ENCODE peak calls at places on chromosomes 7 and 10, in six cellular contexts. H, U, I, F, G and X are unnamed samples.

GRCh38 chr7:5429253-5429856 is 5.7 kb upstream of the TNRC18 start:
- DNase-seq in I (no peak), G (no peak), F (no peak), H (peak; percentile 21), U (no peak), X (peak; percentile 59)

GRCh38 chr10:36349445-36350063 is 707.5 kb upstream of the FZD8 start:
- DNase-seq in U (no peak), I (no peak), G (no peak), F (no peak), H (no peak), X (peak; percentile 82)

GRCh38 chr10:7301039-7301768 is 109.6 kb downstream of the SFMBT2 start:
- DNase-seq in H (peak; percentile 24), F (no peak), I (no peak), U (no peak), G (no peak), X (no peak)

GRCh38 chr10:30438016-30438850 is 4.2 kb downstream of the MAP3K8 start:
- DNase-seq in G (no peak), U (no peak), F (no peak), I (no peak), H (no peak), X (peak; percentile 24)

GRCh38 chr7:110413038-110413437 is 677.9 kb upstream of the LRRN3 start:
- DNase-seq in G (no peak), H (no peak), U (no peak), I (no peak), F (no peak), X (no peak)

GRCh38 chr10:45471531-45472310 is 97.7 kb downstream of the ALOX5 start:
- DNase-seq in H (no peak), U (no peak), I (no peak), G (no peak), F (no peak), X (no peak)

GRCh38 chr10:132307823-132308587 is at the start of gene STK32C:
- DNase-seq in I (peak; percentile 75), U (peak; percentile 86), H (peak; percentile 93), G (peak; percentile 89), F (peak; percentile 82), X (peak; percentile 90)

GRCh38 chr10:24762161-24762924 is 38.7 kb upstream of the ARHGAP21 start:
- DNase-seq in U (no peak), G (no peak), H (no peak), I (no peak), F (no peak), X (peak; percentile 7)

GRCh38 chr10:115093776-115094361 is 704 bp downstream of the ATRNL1 start:
- DNase-seq in H (no peak), I (no peak), U (no peak), G (no peak), F (no peak), X (peak; percentile 7)

GRCh38 chr10:47438857-47439474 is 44.9 kb downstream of the ANXA8 start:
- DNase-seq in I (peak; percentile 45), F (peak; percentile 2), H (peak; percentile 23), U (no peak), G (no peak), X (no peak)

GRCh38 chr10:61900829-61901783 is at the start of gene ARID5B:
- DNase-seq in H (peak; percentile 71), I (peak; percentile 29), G (peak; percentile 60), U (peak; percentile 8), F (peak; percentile 86), X (peak; percentile 70)

GRCh38 chr7:140045697-140046096 is 17.1 kb downstream of the PARP12 start:
- DNase-seq in H (no peak), U (no peak), G (no peak), I (no peak), F (no peak), X (no peak)

GRCh38 chr10:71773221-71773971 is at the start of gene VSIR:
- DNase-seq in I (no peak), F (peak; percentile 89), H (peak; percentile 81), G (peak; percentile 92), U (peak; percentile 92), X (peak; percentile 89)

GRCh38 chr7:139650429-139651100 is 127.1 kb downstream of the CLEC2L start:
- DNase-seq in I (no peak), G (no peak), H (no peak), F (no peak), U (no peak), X (no peak)

GRCh38 chr7:22944506-22944905 is 69.4 kb downstream of the HYCC1 start:
- DNase-seq in H (no peak), I (no peak), G (no peak), U (no peak), F (no peak), X (no peak)

GRCh38 chr10:78761241-78761825 is 307.4 kb upstream of the ZMIZ1 start:
- DNase-seq in H (no peak), U (no peak), I (no peak), F (no peak), G (no peak), X (no peak)

GRCh38 chr7:27096756-27097514 is 1.1 kb upstream of the HOXA1 start:
- DNase-seq in H (peak; percentile 75), F (peak; percentile 12), I (peak; percentile 46), U (no peak), G (no peak), X (peak; percentile 76)

GRCh38 chr7:115300228-115300870 is 378.5 kb downstream of the MDFIC start:
- DNase-seq in F (no peak), I (no peak), H (no peak), U (no peak), G (no peak), X (peak; percentile 62)

GRCh38 chr7:35969055-35969454 is 168.2 kb downstream of the SEPTIN7 start:
- DNase-seq in F (no peak), G (no peak), I (no peak), U (no peak), H (no peak), X (no peak)

GRCh38 chr7:106032295-106032694 is 69.2 kb downstream of the CDHR3 start:
- DNase-seq in H (no peak), I (no peak), F (no peak), U (no peak), G (no peak), X (no peak)

GRCh38 chr7:151245360-151246160 is 2.9 kb downstream of the SMARCD3 start:
- DNase-seq in I (no peak), G (peak; percentile 59), U (peak; percentile 36), H (no peak), F (peak; percentile 81), X (peak; percentile 62)

GRCh38 chr7:115475206-115475605 is 553.3 kb downstream of the MDFIC start:
- DNase-seq in I (no peak), F (no peak), H (no peak), G (no peak), U (no peak), X (no peak)

GRCh38 chr10:43140414-43140813 is 2.2 kb downstream of the CSGALNACT2 start:
- DNase-seq in I (peak; percentile 67), U (no peak), F (peak; percentile 51), H (peak; percentile 95), G (no peak), X (no peak)

GRCh38 chr10:58326967-58327381 is 7.8 kb upstream of the UBE2D1 start:
- DNase-seq in H (no peak), I (no peak), U (no peak), F (no peak), G (no peak), X (no peak)